ENCODE peak calls at places on chromosomes 4 and X, in four cellular contexts. G is IMR-90, Z is omental fat pad, B is foreskin melanocyte. Y is an unnamed sample.

GRCh38 chr4:62191446-62191845 is 991.3 kb downstream of the ADGRL3 start:
- DNase-seq in Z (no peak), G (no peak), B (no peak), Y (no peak)

GRCh38 chrX:9885150-9885549 is 82.0 kb upstream of the CLDN34 start:
- DNase-seq in B (peak; percentile 50), G (peak; percentile 71), Z (no peak), Y (peak; percentile 63)

GRCh38 chr4:25113915-25114904 is 46.0 kb downstream of the SEPSECS start:
- DNase-seq in Z (no peak), B (no peak), G (peak; percentile 71), Y (no peak)

GRCh38 chr4:121936101-121936500 is 15.8 kb downstream of the TRPC3 start:
- DNase-seq in G (peak; percentile 39), B (no peak), Z (no peak), Y (no peak)

GRCh38 chr4:148737071-148737470 is 294.9 kb upstream of the NR3C2 start:
- DNase-seq in G (no peak), Z (no peak), B (peak; percentile 20), Y (no peak)

GRCh38 chrX:50375481-50376267 is 95.0 kb downstream of the DGKK start:
- DNase-seq in G (no peak), B (no peak), Z (no peak), Y (no peak)

GRCh38 chr4:67122029-67122428 is 423.3 kb downstream of the CENPC start:
- DNase-seq in B (no peak), G (no peak), Z (no peak), Y (no peak)

GRCh38 chrX:38800981-38801845 is at the start of gene MID1IP1:
- DNase-seq in B (peak; percentile 80), G (peak; percentile 89), Z (peak; percentile 46), Y (peak; percentile 84)

GRCh38 chr4:183409956-183410355 is 34.5 kb upstream of the CDKN2AIP start:
- DNase-seq in Z (no peak), B (no peak), G (no peak), Y (no peak)

GRCh38 chrX:151184705-151185104 is 8.3 kb downstream of the GPR50 start:
- DNase-seq in Z (no peak), B (no peak), G (no peak), Y (no peak)

GRCh38 chrX:47189906-47190305 is 3.7 kb upstream of the UBA1 start:
- DNase-seq in G (no peak), Z (no peak), B (no peak), Y (no peak)